ENCODE peak calls at places on chromosomes 5 and 9, in four cellular contexts. One of them, this sample, is unnamed.

GRCh38 chr9:132147331-132147730 is 14.5 kb upstream of the NTNG2 start:
- DNase-seq in lower leg skin: no peak
- DNase-seq in tibial artery: no peak
- DNase-seq in testis: no peak
- DNase-seq in this sample: no peak

GRCh38 chr5:165805756-165806155 is 2300.3 kb downstream of the MAT2B start:
- DNase-seq in lower leg skin: no peak
- DNase-seq in tibial artery: no peak
- DNase-seq in testis: peak; percentile 20
- DNase-seq in this sample: no peak

GRCh38 chr5:100761192-100761591 is 141.9 kb downstream of the ST8SIA4 start:
- DNase-seq in lower leg skin: no peak
- DNase-seq in tibial artery: no peak
- DNase-seq in testis: no peak
- DNase-seq in this sample: peak; percentile 35

GRCh38 chr5:38453506-38453905 is 102.9 kb downstream of the LIFR start:
- DNase-seq in lower leg skin: no peak
- DNase-seq in tibial artery: no peak
- DNase-seq in testis: no peak
- DNase-seq in this sample: no peak

GRCh38 chr5:144710620-144711019 is 539.9 kb downstream of the KCTD16 start:
- DNase-seq in lower leg skin: no peak
- DNase-seq in tibial artery: no peak
- DNase-seq in testis: no peak
- DNase-seq in this sample: no peak

GRCh38 chr5:151239237-151239861 is 13.6 kb upstream of the GM2A start:
- DNase-seq in lower leg skin: no peak
- DNase-seq in tibial artery: peak; percentile 82
- DNase-seq in testis: peak; percentile 81
- DNase-seq in this sample: peak; percentile 23

GRCh38 chr5:154755361-154756202 is at the start of gene LARP1:
- DNase-seq in lower leg skin: peak; percentile 32
- DNase-seq in tibial artery: peak; percentile 78
- DNase-seq in testis: peak; percentile 63
- DNase-seq in this sample: no peak

GRCh38 chr5:96297867-96298266 is 135.2 kb downstream of the PCSK1 start:
- DNase-seq in lower leg skin: no peak
- DNase-seq in tibial artery: no peak
- DNase-seq in testis: no peak
- DNase-seq in this sample: peak; percentile 96

GRCh38 chr9:73573235-73573634 is 421.6 kb downstream of the ANXA1 start:
- DNase-seq in lower leg skin: no peak
- DNase-seq in tibial artery: no peak
- DNase-seq in testis: no peak
- DNase-seq in this sample: no peak

GRCh38 chr9:101691657-101692056 is 46.8 kb downstream of the GRIN3A start:
- DNase-seq in lower leg skin: no peak
- DNase-seq in tibial artery: no peak
- DNase-seq in testis: no peak
- DNase-seq in this sample: no peak

GRCh38 chr5:121693864-121694263 is 157.8 kb upstream of the FTMT start:
- DNase-seq in lower leg skin: no peak
- DNase-seq in tibial artery: no peak
- DNase-seq in testis: no peak
- DNase-seq in this sample: no peak
- H3K4me3 ChIP-seq in lower leg skin: no peak overlapping the region
- H3K4me3 ChIP-seq in tibial artery: no peak overlapping the region
- H3K4me3 ChIP-seq in testis: no peak overlapping the region
- H3K4me3 ChIP-seq in this sample: no peak overlapping the region

DNA sequence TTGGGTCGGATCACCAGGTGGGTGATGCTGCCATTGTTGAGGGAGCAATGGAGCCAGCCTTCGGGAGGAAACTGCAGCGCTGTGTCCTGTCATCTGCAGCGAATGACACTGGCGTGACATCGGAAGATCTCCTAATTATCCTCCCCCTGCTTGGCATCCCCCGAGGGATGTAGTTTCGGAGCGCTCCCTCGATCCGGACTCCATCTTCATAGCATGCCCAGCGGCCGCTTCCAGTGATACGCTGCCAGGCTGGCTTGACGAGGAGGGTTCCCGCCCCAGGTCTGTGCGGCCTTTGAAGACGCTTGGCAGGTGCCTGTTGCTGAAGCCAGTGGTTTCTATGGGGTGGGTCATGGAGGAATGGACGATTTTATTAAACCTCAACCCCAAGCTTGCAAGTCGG is 194.9 kb downstream of the MAN2A1 start:
- DNase-seq in lower leg skin: no peak
- DNase-seq in tibial artery: no peak
- DNase-seq in testis: no peak
- DNase-seq in this sample: no peak
- H3K4me3 ChIP-seq in lower leg skin: no peak overlapping the region
- H3K4me3 ChIP-seq in tibial artery: no peak overlapping the region
- H3K4me3 ChIP-seq in testis: no peak overlapping the region
- H3K4me3 ChIP-seq in this sample: no peak overlapping the region

GRCh38 chr5:97538916-97539315 is 355.9 kb upstream of the RIOK2 start:
- DNase-seq in lower leg skin: no peak
- DNase-seq in tibial artery: no peak
- DNase-seq in testis: no peak
- DNase-seq in this sample: no peak

GRCh38 chr5:97541864-97542263 is 358.8 kb upstream of the RIOK2 start:
- DNase-seq in lower leg skin: no peak
- DNase-seq in tibial artery: no peak
- DNase-seq in testis: no peak
- DNase-seq in this sample: no peak

GRCh38 chr5:97534166-97534565 is 351.1 kb upstream of the RIOK2 start:
- DNase-seq in lower leg skin: no peak
- DNase-seq in tibial artery: no peak
- DNase-seq in testis: peak; percentile 47
- DNase-seq in this sample: peak; percentile 75

GRCh38 chr5:97531549-97531948 is 348.5 kb upstream of the RIOK2 start:
- DNase-seq in lower leg skin: no peak
- DNase-seq in tibial artery: no peak
- DNase-seq in testis: no peak
- DNase-seq in this sample: no peak

DNA sequence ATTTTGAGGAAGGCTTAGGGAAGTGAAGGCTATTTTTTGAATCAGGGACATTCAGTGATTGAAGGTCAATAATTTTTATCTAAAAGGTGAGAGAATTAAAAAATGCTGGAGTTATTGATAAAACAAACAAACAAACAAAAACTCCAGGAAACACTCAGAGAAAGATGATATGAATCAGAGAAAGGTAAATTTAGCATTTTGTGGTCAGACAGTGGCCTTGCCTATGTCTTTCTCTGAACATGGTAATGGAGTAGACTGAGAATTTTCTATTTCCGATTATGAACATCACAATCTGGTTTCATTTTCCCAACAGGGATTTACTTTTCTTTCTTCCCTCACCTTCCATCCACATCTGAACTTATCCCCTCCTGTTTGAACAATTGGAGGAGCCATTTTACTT is 353.6 kb upstream of the RIOK2 start:
- DNase-seq in lower leg skin: no peak
- DNase-seq in tibial artery: no peak
- DNase-seq in testis: no peak
- DNase-seq in this sample: no peak
- H3K4me3 ChIP-seq in lower leg skin: no peak overlapping the region
- H3K4me3 ChIP-seq in tibial artery: no peak overlapping the region
- H3K4me3 ChIP-seq in testis: no peak overlapping the region
- H3K4me3 ChIP-seq in this sample: no peak overlapping the region

DNA sequence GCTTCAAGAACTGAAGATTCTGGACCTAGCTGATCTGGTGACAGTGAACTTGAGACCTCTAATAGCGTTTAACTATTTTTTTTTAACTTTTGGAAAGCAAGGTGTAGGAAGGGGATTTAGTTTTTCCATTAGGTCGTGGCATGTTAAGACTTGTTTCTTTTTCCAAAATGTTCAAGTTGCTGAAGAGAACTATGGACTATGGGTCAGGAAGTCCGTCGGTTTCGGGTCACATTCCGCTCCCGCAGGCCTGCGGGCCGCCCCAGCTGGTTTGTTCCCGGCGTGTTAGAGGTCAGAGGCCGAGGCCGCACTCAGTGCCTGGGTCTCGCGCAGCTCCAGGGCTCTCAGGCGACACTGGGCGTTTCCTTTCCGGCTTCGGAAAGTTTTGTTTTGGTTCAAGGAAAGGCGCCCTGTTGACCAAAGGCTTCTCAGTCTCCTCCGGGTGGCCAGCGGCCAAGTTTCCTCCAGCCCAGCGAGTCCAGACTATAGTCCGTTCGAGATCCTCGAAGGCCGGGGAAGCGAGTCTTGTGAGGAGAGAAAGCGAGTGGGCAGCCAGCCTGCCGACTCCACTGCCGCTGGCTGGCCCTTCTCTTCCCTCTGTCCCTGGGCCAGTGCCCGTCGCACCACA is 586 bp upstream of the FCHO2 start:
- DNase-seq in lower leg skin: peak; percentile 68
- DNase-seq in tibial artery: no peak
- DNase-seq in testis: peak; percentile 78
- DNase-seq in this sample: no peak
- H3K4me3 ChIP-seq in lower leg skin: peak overlapping the region; percentile 85
- H3K4me3 ChIP-seq in tibial artery: peak overlapping the region; percentile 87
- H3K4me3 ChIP-seq in testis: peak overlapping the region; percentile 82
- H3K4me3 ChIP-seq in this sample: peak overlapping the region; percentile 73

GRCh38 chr5:77852514-77853352 is 76.6 kb upstream of the TBCA start:
- DNase-seq in lower leg skin: no peak
- DNase-seq in tibial artery: no peak
- DNase-seq in testis: peak; percentile 43
- DNase-seq in this sample: peak; percentile 59
- H3K4me3 ChIP-seq in lower leg skin: peak overlapping the region; percentile 19
- H3K4me3 ChIP-seq in tibial artery: peak overlapping the region; percentile 64
- H3K4me3 ChIP-seq in testis: peak overlapping the region; percentile 63
- H3K4me3 ChIP-seq in this sample: peak overlapping the region; percentile 55